ENCODE peak calls at places on chromosomes 5 and 9, in five cellular contexts. One of them, this sample, is unnamed.

GRCh38 chr9:137295313-137296213 is 6.5 kb downstream of the NRARP start:
- DNase-seq in uterus: no peak
- DNase-seq in hepatocyte: peak; percentile 82
- DNase-seq in A549: no peak
- DNase-seq in fibroblast of lung: no peak
- DNase-seq in this sample: no peak

GRCh38 chr5:61637566-61637965 is 305.5 kb downstream of the ZSWIM6 start:
- DNase-seq in uterus: no peak
- DNase-seq in fibroblast of lung: no peak
- DNase-seq in A549: no peak
- DNase-seq in hepatocyte: no peak
- DNase-seq in this sample: no peak

GRCh38 chr9:130298663-130299279 is 33.2 kb downstream of the HMCN2 start:
- DNase-seq in fibroblast of lung: no peak
- DNase-seq in uterus: no peak
- DNase-seq in A549: no peak
- DNase-seq in hepatocyte: peak; percentile 57
- DNase-seq in this sample: no peak

GRCh38 chr9:91422832-91423711 is 560 bp downstream of the NFIL3 start:
- DNase-seq in A549: peak; percentile 71
- DNase-seq in fibroblast of lung: peak; percentile 94
- DNase-seq in hepatocyte: peak; percentile 81
- DNase-seq in uterus: peak; percentile 75
- DNase-seq in this sample: peak; percentile 91

GRCh38 chr5:6755941-6756340 is 42.7 kb downstream of the TENT4A start:
- DNase-seq in fibroblast of lung: no peak
- DNase-seq in hepatocyte: no peak
- DNase-seq in uterus: no peak
- DNase-seq in A549: no peak
- DNase-seq in this sample: no peak

GRCh38 chr9:133621868-133622267 is 12.7 kb upstream of the FAM163B start:
- DNase-seq in hepatocyte: no peak
- DNase-seq in uterus: no peak
- DNase-seq in fibroblast of lung: no peak
- DNase-seq in A549: no peak
- DNase-seq in this sample: no peak

GRCh38 chr9:137231313-137232039 is 775 bp downstream of the SLC34A3 start:
- DNase-seq in A549: no peak
- DNase-seq in hepatocyte: no peak
- DNase-seq in uterus: no peak
- DNase-seq in fibroblast of lung: no peak
- DNase-seq in this sample: no peak

GRCh38 chr5:35373196-35373696 is 143.0 kb upstream of the PRLR start:
- DNase-seq in hepatocyte: peak; percentile 39
- DNase-seq in A549: no peak
- DNase-seq in uterus: no peak
- DNase-seq in fibroblast of lung: no peak
- DNase-seq in this sample: no peak

GRCh38 chr9:27349681-27350080 is 52.7 kb upstream of the EQTN start:
- DNase-seq in hepatocyte: no peak
- DNase-seq in A549: no peak
- DNase-seq in fibroblast of lung: no peak
- DNase-seq in uterus: no peak
- DNase-seq in this sample: no peak

GRCh38 chr5:65076251-65076869 is 307.6 kb downstream of the CWC27 start:
- DNase-seq in A549: peak; percentile 52
- DNase-seq in fibroblast of lung: peak; percentile 75
- DNase-seq in uterus: peak; percentile 66
- DNase-seq in hepatocyte: peak; percentile 63
- DNase-seq in this sample: no peak

GRCh38 chr5:10704949-10705621 is 55.9 kb downstream of the DAP start:
- DNase-seq in fibroblast of lung: peak; percentile 83
- DNase-seq in A549: no peak
- DNase-seq in hepatocyte: no peak
- DNase-seq in uterus: no peak
- DNase-seq in this sample: no peak

DNA sequence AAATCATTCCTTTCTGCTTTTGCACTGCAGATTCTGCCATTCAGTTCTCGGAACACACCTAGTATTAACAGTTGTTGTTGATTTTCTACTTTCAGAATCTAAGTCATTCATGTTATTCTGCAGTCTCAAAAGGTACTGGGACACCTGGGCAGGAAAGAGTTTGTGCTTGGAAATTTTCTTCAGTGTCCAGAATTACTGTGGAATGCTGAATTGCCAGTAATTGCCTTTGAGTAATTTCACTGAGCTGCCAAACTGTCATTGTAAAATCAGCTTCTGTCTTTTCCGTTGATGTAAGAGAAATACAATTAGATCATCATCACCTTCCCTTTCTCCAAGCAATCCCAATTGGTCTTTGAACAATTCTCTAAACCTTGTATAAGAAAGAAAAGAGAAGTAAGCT is 75.8 kb upstream of the TGFBR1 start:
- DNase-seq in uterus: no peak
- DNase-seq in A549: no peak
- DNase-seq in fibroblast of lung: no peak
- DNase-seq in hepatocyte: no peak
- DNase-seq in this sample: no peak
- H3K27ac ChIP-seq in uterus: no peak overlapping the region
- H3K27ac ChIP-seq in A549: no peak overlapping the region
- H3K27ac ChIP-seq in fibroblast of lung: no peak overlapping the region
- H3K27ac ChIP-seq in hepatocyte: peak overlapping the region; percentile 73
- H3K27ac ChIP-seq in this sample: peak overlapping the region; percentile 76

GRCh38 chr9:104608336-104608735 is 2.9 kb upstream of the OR13C2 start:
- DNase-seq in uterus: no peak
- DNase-seq in A549: no peak
- DNase-seq in hepatocyte: no peak
- DNase-seq in fibroblast of lung: no peak
- DNase-seq in this sample: no peak
- TF ChIP-seq CTCF in uterus: no peak
- TF ChIP-seq CTCF in A549: no peak
- TF ChIP-seq CTCF in hepatocyte: no peak
- TF ChIP-seq CTCF in fibroblast of lung: no peak
- TF ChIP-seq CTCF in this sample: no peak

DNA sequence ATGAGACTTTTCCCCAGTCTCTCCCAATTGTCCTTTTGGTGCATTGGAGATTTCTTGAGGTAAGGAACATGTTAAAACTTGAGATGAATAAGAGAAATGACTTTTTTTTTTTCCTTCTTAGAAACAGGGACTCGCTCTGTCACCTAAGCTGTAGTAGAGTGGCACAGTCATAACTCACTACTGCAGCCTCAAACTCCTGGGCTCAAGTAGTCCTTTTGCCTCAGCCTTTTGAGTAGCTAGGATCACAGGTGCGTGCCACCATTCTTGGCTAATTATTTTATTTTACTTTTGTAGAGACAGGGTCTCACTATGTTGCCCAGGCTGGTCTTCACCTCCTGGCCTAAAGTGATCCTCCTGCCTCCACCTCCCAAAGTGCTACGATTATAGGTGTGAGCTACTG is 25.9 kb downstream of the CDC42SE2 start:
- DNase-seq in fibroblast of lung: no peak
- DNase-seq in A549: no peak
- DNase-seq in hepatocyte: no peak
- DNase-seq in uterus: no peak
- DNase-seq in this sample: no peak
- H3K4me3 ChIP-seq in fibroblast of lung: no peak overlapping the region
- H3K4me3 ChIP-seq in A549: no peak overlapping the region
- H3K4me3 ChIP-seq in hepatocyte: no peak overlapping the region
- H3K4me3 ChIP-seq in uterus: no peak overlapping the region
- H3K4me3 ChIP-seq in this sample: no peak overlapping the region

DNA sequence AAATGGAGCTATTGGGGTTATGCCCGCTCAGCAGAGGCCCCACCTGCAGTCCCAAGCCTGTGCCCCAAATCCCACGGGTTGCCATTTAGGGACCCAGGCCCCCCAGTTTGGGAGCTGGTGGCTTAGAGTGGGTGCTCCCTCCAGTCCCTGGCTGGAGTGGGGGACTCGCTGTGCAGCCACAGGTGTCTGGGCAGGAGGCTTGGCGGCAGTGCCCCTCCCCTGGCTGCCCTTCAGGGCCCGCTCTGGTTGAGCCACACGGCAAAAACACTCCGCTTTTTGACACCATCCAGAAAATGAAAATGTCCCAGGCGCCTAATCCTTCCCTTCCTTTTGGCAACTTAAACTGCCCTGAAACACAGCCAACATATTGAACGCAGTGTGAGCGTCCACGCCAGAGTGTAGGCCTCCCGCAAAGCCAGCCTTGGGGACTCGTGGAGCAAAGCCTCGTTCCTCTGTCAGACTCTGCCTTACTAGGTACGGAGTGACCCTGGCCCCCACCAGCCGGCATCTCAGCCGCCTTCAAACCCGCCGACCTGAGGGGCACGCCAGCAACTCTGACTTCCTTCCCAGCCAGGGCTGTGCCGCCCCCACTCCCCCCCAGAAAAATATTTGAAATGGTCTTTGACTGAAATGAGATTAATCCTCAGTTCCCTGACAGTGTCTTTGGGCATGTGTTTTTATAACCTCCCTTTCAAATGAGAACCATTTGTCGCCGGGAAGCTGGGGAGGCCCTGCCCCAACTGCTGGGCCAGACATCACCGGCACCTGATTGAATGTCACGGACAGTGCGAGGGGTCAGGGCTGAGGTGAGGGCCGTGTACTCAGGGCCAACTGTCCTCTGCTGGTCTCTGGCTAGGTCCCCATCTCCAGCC is 98.5 kb upstream of the LMX1B start:
- DNase-seq in fibroblast of lung: no peak
- DNase-seq in hepatocyte: no peak
- DNase-seq in uterus: no peak
- DNase-seq in A549: no peak
- DNase-seq in this sample: no peak
- H3K27ac ChIP-seq in fibroblast of lung: no peak overlapping the region
- H3K27ac ChIP-seq in hepatocyte: no peak overlapping the region
- H3K27ac ChIP-seq in uterus: no peak overlapping the region
- H3K27ac ChIP-seq in A549: no peak overlapping the region
- H3K27ac ChIP-seq in this sample: no peak overlapping the region

GRCh38 chr5:8954801-8955200 is 591.1 kb downstream of the SEMA5A start:
- DNase-seq in A549: no peak
- DNase-seq in hepatocyte: no peak
- DNase-seq in fibroblast of lung: peak; percentile 33
- DNase-seq in uterus: no peak
- DNase-seq in this sample: no peak
- TF ChIP-seq CTCF in A549: no peak
- TF ChIP-seq CTCF in hepatocyte: no peak
- TF ChIP-seq CTCF in fibroblast of lung: no peak
- TF ChIP-seq CTCF in uterus: no peak
- TF ChIP-seq CTCF in this sample: no peak

GRCh38 chr5:88142801-88143692 is 125.6 kb downstream of the TMEM161B start:
- DNase-seq in A549: no peak
- DNase-seq in hepatocyte: no peak
- DNase-seq in fibroblast of lung: peak; percentile 28
- DNase-seq in uterus: peak; percentile 60
- DNase-seq in this sample: no peak

GRCh38 chr5:88145603-88146467 is 122.8 kb downstream of the TMEM161B start:
- DNase-seq in uterus: no peak
- DNase-seq in fibroblast of lung: peak; percentile 9
- DNase-seq in A549: no peak
- DNase-seq in hepatocyte: peak; percentile 45
- DNase-seq in this sample: no peak

GRCh38 chr5:88143693-88144218 is 124.9 kb downstream of the TMEM161B start:
- DNase-seq in fibroblast of lung: no peak
- DNase-seq in A549: no peak
- DNase-seq in hepatocyte: no peak
- DNase-seq in uterus: no peak
- DNase-seq in this sample: no peak

GRCh38 chr5:88144219-88145040 is 124.2 kb downstream of the TMEM161B start:
- DNase-seq in fibroblast of lung: no peak
- DNase-seq in uterus: peak; percentile 16
- DNase-seq in A549: no peak
- DNase-seq in hepatocyte: no peak
- DNase-seq in this sample: no peak

GRCh38 chr5:88145205-88145602 is 123.4 kb downstream of the TMEM161B start:
- DNase-seq in fibroblast of lung: no peak
- DNase-seq in A549: no peak
- DNase-seq in hepatocyte: no peak
- DNase-seq in uterus: peak; percentile 16
- DNase-seq in this sample: no peak
- H3K4me3 ChIP-seq in fibroblast of lung: peak overlapping the region; percentile 32
- H3K4me3 ChIP-seq in A549: no peak overlapping the region
- H3K4me3 ChIP-seq in hepatocyte: no peak overlapping the region
- H3K4me3 ChIP-seq in uterus: peak overlapping the region; percentile 23
- H3K4me3 ChIP-seq in this sample: peak overlapping the region; percentile 46

GRCh38 chr9:98862936-98863335 is 55.5 kb downstream of the GALNT12 start:
- DNase-seq in uterus: no peak
- DNase-seq in A549: no peak
- DNase-seq in hepatocyte: no peak
- DNase-seq in fibroblast of lung: no peak
- DNase-seq in this sample: no peak
- H3K27ac ChIP-seq in uterus: peak overlapping the region; percentile 34
- H3K27ac ChIP-seq in A549: no peak overlapping the region
- H3K27ac ChIP-seq in hepatocyte: peak overlapping the region; percentile 76
- H3K27ac ChIP-seq in fibroblast of lung: no peak overlapping the region
- H3K27ac ChIP-seq in this sample: peak overlapping the region; percentile 65

DNA sequence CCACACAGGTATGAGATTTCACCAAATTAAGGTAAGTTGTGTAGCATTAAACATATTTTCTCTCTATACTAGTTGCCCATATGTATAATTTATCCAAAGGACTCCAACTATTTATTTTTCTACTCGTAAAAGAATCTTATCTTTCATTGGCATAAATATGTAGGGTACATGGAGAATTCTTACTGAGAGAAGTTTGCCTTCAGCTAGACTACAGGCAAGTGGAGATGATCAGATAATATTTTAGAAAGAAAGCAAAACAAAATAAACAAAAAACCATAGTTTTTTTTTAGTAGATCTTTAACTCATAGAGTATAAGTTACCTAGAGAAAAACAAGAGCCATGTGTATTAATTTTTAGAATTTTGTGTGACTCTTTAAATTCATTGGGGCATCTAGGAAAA is 743.1 kb upstream of the ARRDC3 start:
- DNase-seq in hepatocyte: no peak
- DNase-seq in A549: no peak
- DNase-seq in fibroblast of lung: no peak
- DNase-seq in uterus: no peak
- DNase-seq in this sample: no peak
- TF ChIP-seq CTCF in hepatocyte: no peak
- TF ChIP-seq CTCF in A549: no peak
- TF ChIP-seq CTCF in fibroblast of lung: no peak
- TF ChIP-seq CTCF in uterus: no peak
- TF ChIP-seq CTCF in this sample: no peak

DNA sequence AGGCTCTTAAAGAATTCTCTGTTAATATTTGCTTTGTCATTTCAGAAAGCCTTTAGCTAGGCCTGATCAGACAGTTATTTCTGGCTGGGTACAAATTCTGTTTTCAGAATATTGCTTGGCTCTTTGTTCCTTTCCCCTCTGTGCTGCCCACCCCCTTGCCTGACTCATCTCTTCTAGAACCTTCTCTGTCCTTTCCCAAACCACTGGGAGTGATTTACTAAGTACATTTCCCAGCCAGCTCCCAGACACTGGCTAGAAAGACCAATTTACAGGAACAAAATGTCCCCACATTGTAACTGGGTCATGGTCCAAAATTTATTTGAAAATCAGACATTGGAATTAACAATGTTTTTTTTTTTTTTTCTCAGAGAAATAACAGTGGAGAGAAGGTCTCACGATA is 133.1 kb upstream of the MAP1B start:
- DNase-seq in hepatocyte: no peak
- DNase-seq in A549: no peak
- DNase-seq in uterus: peak; percentile 28
- DNase-seq in fibroblast of lung: peak; percentile 15
- DNase-seq in this sample: no peak
- H3K4me3 ChIP-seq in hepatocyte: no peak overlapping the region
- H3K4me3 ChIP-seq in A549: no peak overlapping the region
- H3K4me3 ChIP-seq in uterus: no peak overlapping the region
- H3K4me3 ChIP-seq in fibroblast of lung: no peak overlapping the region
- H3K4me3 ChIP-seq in this sample: no peak overlapping the region

This sample was measured in coronary artery.